ENCODE peak calls at places on chromosome 20, in four cellular contexts. L, F, D and O are unnamed samples.
A peak's percentile ranks its signal among the peaks of the same experiment; 100 is the strongest.

GRCh38 chr20:11970243-11970836 is 52.6 kb downstream of the BTBD3 start:
- DNase-seq in D (no peak), L (no peak), F (no peak), O (peak; percentile 45)

GRCh38 chr20:14284443-14284842 is 53.0 kb downstream of the FLRT3 start:
- DNase-seq in D (no peak), L (no peak), F (no peak), O (peak; percentile 44)

GRCh38 chr20:31835977-31836852 is 9.2 kb downstream of the FOXS1 start:
- DNase-seq in F (peak; percentile 93), D (peak; percentile 90), L (peak; percentile 93), O (peak; percentile 71)

GRCh38 chr20:4227085-4227821 is 211.9 kb upstream of the RNF24 start:
- DNase-seq in L (peak; percentile 77), F (peak; percentile 52), D (peak; percentile 57), O (peak; percentile 53)

GRCh38 chr20:6299451-6299850 is 176.6 kb upstream of the FERMT1 start:
- DNase-seq in F (peak; percentile 31), D (no peak), L (no peak), O (peak; percentile 22)

GRCh38 chr20:40679119-40679637 is 9.9 kb downstream of the MAFB start:
- DNase-seq in D (no peak), L (no peak), F (no peak), O (no peak)

GRCh38 chr20:10733122-10733521 is 59.3 kb upstream of the JAG1 start:
- DNase-seq in D (no peak), F (no peak), L (no peak), O (peak; percentile 97)

GRCh38 chr20:325889-326644 is 715 bp downstream of the SOX12 start:
- DNase-seq in D (peak; percentile 65), F (peak; percentile 58), L (peak; percentile 58), O (peak; percentile 69)

GRCh38 chr20:4730782-4731181 is 9.1 kb downstream of the PRND start:
- DNase-seq in L (peak; percentile 12), F (no peak), D (peak; percentile 39), O (peak; percentile 28)

GRCh38 chr20:37984018-37984785 is 49.1 kb downstream of the TTI1 start:
- DNase-seq in F (no peak), L (no peak), D (no peak), O (no peak)

GRCh38 chr20:37421988-37422387 is 76.0 kb downstream of the SRC start:
- DNase-seq in D (no peak), F (no peak), L (no peak), O (no peak)

GRCh38 chr20:7748624-7749023 is 191.6 kb downstream of the HAO1 start:
- DNase-seq in F (no peak), D (no peak), L (no peak), O (no peak)

GRCh38 chr20:56342783-56343182 is 16.0 kb upstream of the FAM210B start:
- DNase-seq in D (no peak), L (no peak), F (no peak), O (no peak)

GRCh38 chr20:46316984-46317684 is 8.8 kb upstream of the CDH22 start:
- DNase-seq in F (no peak), D (no peak), L (no peak), O (no peak)

DNA sequence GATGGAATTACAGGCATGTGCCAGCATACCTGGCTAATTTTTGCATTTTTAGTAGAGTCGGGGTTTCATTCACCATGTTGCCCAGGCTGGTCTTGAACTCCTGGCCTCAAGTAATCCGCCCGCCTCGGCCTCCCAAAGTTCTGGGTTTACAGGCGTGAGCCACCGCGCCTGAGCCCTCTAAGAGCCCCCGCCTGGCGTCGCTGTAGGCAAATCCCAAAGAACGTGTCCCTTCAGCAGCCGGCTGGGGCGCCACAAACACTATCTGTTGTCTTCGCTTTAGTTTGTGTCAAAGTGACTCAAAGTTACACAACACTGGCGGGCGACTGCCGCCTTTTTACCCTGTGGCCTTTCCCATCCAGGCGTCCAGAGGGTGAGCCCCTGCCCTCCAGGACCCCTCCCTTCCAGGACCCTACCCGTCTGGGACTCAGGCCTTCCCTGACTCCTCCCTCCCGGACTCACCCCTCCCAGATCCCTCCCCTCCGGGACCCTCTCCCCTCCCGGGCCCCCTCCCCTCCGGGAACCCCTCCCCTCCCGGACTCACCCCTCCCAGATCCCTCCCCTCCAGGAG is 940 bp upstream of the ADRM1 start:
- DNase-seq in L (peak; percentile 97), D (peak; percentile 93), F (peak; percentile 89), O (peak; percentile 95)
- TF ChIP-seq CTCF in L (peak; percentile 91), D (peak; percentile 84), F (peak; percentile 95), O (peak; percentile 92)

DNA sequence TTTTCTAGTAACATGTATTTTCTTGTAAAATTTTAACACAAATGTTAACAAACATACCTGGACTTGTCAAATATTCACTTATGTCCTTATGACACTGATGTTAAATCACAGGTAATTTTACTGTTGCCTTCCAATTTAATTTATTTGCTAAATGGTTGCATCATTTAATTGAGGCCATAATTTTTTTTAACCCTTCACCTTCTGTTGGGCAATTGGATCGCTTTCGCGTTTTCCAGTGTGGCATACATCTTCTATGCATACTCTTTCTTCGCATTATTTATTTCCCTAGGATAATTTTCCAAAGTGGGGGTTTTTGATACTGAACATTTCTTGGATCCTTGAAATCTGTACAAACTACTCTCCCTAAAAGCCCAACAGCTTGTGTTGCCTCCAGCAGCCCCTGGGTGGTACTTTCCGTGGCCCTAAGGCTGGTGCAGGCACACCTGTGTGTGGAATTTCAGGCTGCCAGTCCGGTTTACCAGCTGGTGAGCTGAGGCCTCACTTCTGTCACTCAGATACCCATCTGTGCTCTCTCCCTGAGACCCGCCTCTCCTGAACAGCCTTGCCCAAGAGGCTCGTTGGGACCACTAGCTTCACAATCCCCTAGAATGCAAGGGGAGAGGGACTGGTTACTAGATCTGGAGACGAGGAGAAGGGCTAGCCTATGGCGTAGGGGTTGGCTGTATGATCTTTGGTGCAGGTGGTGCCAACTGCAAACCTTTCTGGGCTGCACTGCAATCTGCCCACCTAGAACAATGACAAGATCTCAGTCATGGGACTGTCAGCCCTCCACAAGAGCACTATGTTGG is 11.2 kb upstream of the C20orf144 start:
- DNase-seq in D (no peak), F (no peak), L (no peak), O (peak; percentile 80)
- H3K4me3 ChIP-seq in D (no peak overlapping the region), F (no peak overlapping the region), L (no peak overlapping the region), O (no peak overlapping the region)

GRCh38 chr20:2631228-2631627 is 21.2 kb upstream of the NOP56 start:
- DNase-seq in L (peak; percentile 22), F (no peak), D (no peak), O (peak; percentile 20)
- TF ChIP-seq CTCF in L (no peak), F (no peak), D (peak; percentile 3), O (no peak)

DNA sequence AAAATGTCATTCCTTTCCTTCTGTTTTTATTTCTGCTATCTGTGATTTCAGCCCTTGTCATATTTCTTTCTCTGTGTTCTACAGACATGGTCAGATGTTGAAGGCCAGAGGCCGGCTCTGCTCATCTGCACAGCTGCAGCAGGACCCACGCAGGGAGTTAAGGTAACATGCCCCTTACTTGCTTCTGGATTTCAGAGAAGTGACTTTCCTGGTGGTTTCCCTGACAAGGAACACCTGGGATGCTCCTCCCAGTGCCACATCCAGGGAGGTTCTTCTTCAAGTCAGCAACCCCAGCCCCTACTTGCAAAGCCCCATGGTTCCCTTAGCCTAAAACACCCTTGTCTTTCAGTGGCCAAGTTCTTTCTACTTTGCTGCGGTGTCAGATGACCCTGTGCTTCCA is 41.3 kb downstream of the CDH26 start:
- DNase-seq in D (no peak), L (no peak), F (no peak), O (no peak)
- H3K4me3 ChIP-seq in D (no peak overlapping the region), L (no peak overlapping the region), F (no peak overlapping the region), O (no peak overlapping the region)

DNA sequence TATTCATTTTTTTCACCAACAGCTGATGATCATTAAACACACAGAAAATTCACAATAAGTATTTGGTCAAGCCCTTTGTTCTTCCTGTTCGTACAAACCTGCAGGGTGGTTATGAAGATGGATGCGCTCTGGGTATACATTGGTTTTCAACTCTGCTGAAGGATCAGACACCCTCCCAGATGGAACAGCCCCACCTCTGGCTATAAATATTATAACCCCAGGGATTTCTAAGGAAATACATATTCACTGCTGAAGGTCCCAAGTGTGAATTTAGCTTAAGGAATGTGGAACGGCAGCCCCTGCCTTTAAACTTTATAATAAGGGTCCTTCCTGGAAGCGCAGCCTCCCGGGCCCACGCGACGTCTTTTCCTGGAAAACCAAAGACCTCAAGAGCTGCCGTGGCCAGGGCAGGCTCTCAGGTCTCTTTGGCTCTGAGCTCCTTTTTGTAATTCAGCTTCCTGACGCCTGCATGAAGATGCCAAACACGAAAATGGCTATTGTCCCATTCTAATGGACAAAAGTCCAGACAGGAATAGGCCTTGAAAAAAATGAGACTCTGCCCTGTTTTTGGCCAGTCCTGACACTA is 172.4 kb upstream of the SSTR4 start:
- DNase-seq in D (no peak), L (no peak), F (no peak), O (no peak)
- TF ChIP-seq CTCF in D (peak; percentile 22), L (peak; percentile 14), F (peak; percentile 53), O (peak; percentile 8)

GRCh38 chr20:48374986-48375715 is 452.6 kb downstream of the PREX1 start:
- DNase-seq in L (no peak), D (no peak), F (no peak), O (no peak)
- H3K4me3 ChIP-seq in L (no peak overlapping the region), D (no peak overlapping the region), F (no peak overlapping the region), O (no peak overlapping the region)

GRCh38 chr20:62143118-62143975 is at the start of the genes PSMA7 and SS18L1:
- DNase-seq in D (peak; percentile 88), F (peak; percentile 37), L (peak; percentile 83), O (peak; percentile 92)

GRCh38 chr20:62141043-62141396 is 2.2 kb downstream of the PSMA7 start:
- DNase-seq in D (no peak), F (no peak), L (no peak), O (no peak)

GRCh38 chr20:62139636-62140035 is 3.6 kb downstream of the PSMA7 start:
- DNase-seq in D (no peak), F (no peak), L (no peak), O (no peak)

GRCh38 chr20:62142252-62143117 is 709 bp downstream of the PSMA7 start:
- DNase-seq in F (no peak), L (peak; percentile 21), D (no peak), O (no peak)

GRCh38 chr20:62141397-62142251 is 1.6 kb downstream of the PSMA7 start:
- DNase-seq in F (no peak), L (peak; percentile 60), D (peak; percentile 55), O (peak; percentile 70)
- TF ChIP-seq CTCF in F (peak; percentile 63), L (peak; percentile 39), D (peak; percentile 54), O (peak; percentile 56)